ENCODE peak calls at places on chromosomes 2 and 18, in four cellular contexts. E is A549, I is hepatocyte, J is body of pancreas. S is an unnamed sample. For H3K9me3, the result is how much of the 10 kb centered on the place peaks cover.

GRCh38 chr18:54828986-54829385 is 709 bp downstream of the RAB27B start:
- DNase-seq in E (no peak), I (no peak), J (no peak), S (no peak)

GRCh38 chr2:97761192-97761591 is 47.8 kb downstream of the ZAP70 start:
- DNase-seq in E (no peak), I (no peak), J (no peak), S (no peak)

GRCh38 chr2:119753041-119753929 is 6.4 kb upstream of the PTPN4 start:
- DNase-seq in E (peak), I (peak), J (peak), S (no peak)

GRCh38 chr2:105179469-105180372 is 61.8 kb upstream of the GPR45 start:
- DNase-seq in E (peak), I (peak), J (peak), S (peak)

GRCh38 chr2:197931661-197932312 is 127.4 kb downstream of the PLCL1 start:
- DNase-seq in E (no peak), I (no peak), J (no peak), S (no peak)

GRCh38 chr2:1781291-1782080 is 37.2 kb upstream of the PXDN start:
- DNase-seq in E (no peak), I (no peak), J (no peak), S (no peak)

GRCh38 chr2:53545159-53546055 is 222.2 kb upstream of the CHAC2 start:
- DNase-seq in E (no peak), I (no peak), J (no peak), S (no peak)

GRCh38 chr2:230319211-230319862 is 7.7 kb upstream of the SP140L start:
- DNase-seq in E (no peak), I (no peak), J (no peak), S (no peak)

GRCh38 chr18:26656944-26657536 is 108.7 kb upstream of the KCTD1 start:
- DNase-seq in E (peak), I (peak), J (peak), S (peak)

GRCh38 chr2:67824196-67824595 is 238.6 kb downstream of the C1D start:
- DNase-seq in E (no peak), I (no peak), J (no peak), S (no peak)

GRCh38 chr2:241754042-241754441 is 19.6 kb downstream of the D2HGDH start:
- DNase-seq in E (no peak), I (no peak), J (no peak), S (no peak)

GRCh38 chr2:221657821-221658220 is 85.7 kb upstream of the EPHA4 start:
- DNase-seq in E (no peak), I (no peak), J (no peak), S (no peak)

GRCh38 chr2:218997730-218998129 is 4.5 kb upstream of the CRYBA2 start:
- DNase-seq in E (no peak), I (no peak), J (no peak), S (peak)

GRCh38 chr2:70310899-70311298 is 9.0 kb upstream of the FAM136A start:
- DNase-seq in E (no peak), I (no peak), J (no peak), S (no peak)

GRCh38 chr2:238024986-238025385 is 35.8 kb upstream of the SCLY start:
- DNase-seq in E (no peak), I (no peak), J (no peak), S (no peak)

GRCh38 chr2:182103531-182103930 is 117.9 kb downstream of the PPP1R1C start:
- DNase-seq in E (no peak), I (no peak), J (no peak), S (no peak)

GRCh38 chr2:10395893-10396292 is 52.2 kb downstream of the ODC1 start:
- DNase-seq in E (no peak), I (no peak), J (no peak), S (no peak)

GRCh38 chr2:70551156-70551555 is 2.5 kb downstream of the TGFA start:
- DNase-seq in E (no peak), I (no peak), J (peak), S (no peak)

GRCh38 chr2:157302492-157303099 is 23.0 kb downstream of the ERMN start:
- DNase-seq in E (peak), I (peak), J (peak), S (peak)

GRCh38 chr2:108837198-108837597 is 50.6 kb downstream of the CCDC138 start:
- DNase-seq in E (no peak), I (no peak), J (no peak), S (no peak)

GRCh38 chr2:108834620-108835019 is 48.0 kb downstream of the CCDC138 start:
- DNase-seq in E (no peak), I (no peak), J (no peak), S (no peak)

GRCh38 chr2:108833219-108833618 is 46.6 kb downstream of the CCDC138 start:
- DNase-seq in E (no peak), I (no peak), J (no peak), S (no peak)

GRCh38 chr2:108829916-108830315 is 43.3 kb downstream of the CCDC138 start:
- DNase-seq in E (no peak), I (no peak), J (no peak), S (no peak)

DNA sequence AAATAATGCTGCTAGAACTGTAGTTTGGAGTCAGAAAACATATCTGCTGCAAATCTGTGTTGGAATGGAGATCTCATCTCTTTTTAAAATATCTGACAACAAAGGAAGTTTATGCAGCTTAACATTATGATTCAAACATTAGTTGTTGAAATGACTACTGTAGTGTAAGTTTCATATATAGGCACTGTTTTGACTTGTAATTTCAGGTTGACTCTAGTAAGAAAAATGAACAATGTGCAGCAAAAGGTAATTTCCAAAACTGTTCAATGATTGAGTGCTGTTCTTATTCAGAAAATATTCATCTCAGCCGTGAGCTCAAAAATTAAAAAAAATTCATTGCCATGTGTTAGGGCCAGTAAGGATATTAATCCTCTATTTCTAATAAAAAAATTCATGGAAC is 48.5 kb downstream of the CCDC138 start:
- DNase-seq in E (no peak), I (no peak), J (no peak), S (no peak)
- H3K9me3 ChIP-seq in E (under half), I (under half), J (under half), S (under half)

GRCh38 chr18:10081477-10081876 is 167.7 kb downstream of the VAPA start:
- DNase-seq in E (no peak), I (peak), J (no peak), S (no peak)
- H3K9me3 ChIP-seq in E (under half), I (under half), J (under half), S (under half)

GRCh38 chr2:22850310-22850709 is 534.7 kb upstream of the KLHL29 start:
- DNase-seq in E (no peak), I (no peak), J (no peak), S (no peak)
- H3K9me3 ChIP-seq in E (under half), I (under half), J (under half), S (under half)

GRCh38 chr2:65488527-65488926 is 56.1 kb upstream of the SPRED2 start:
- DNase-seq in E (no peak), I (no peak), J (no peak), S (no peak)

GRCh38 chr2:65486802-65487201 is 54.4 kb upstream of the SPRED2 start:
- DNase-seq in E (no peak), I (no peak), J (no peak), S (no peak)

GRCh38 chr2:65486282-65486681 is 53.9 kb upstream of the SPRED2 start:
- DNase-seq in E (no peak), I (no peak), J (no peak), S (no peak)

GRCh38 chr2:65485839-65486238 is 53.4 kb upstream of the SPRED2 start:
- DNase-seq in E (no peak), I (no peak), J (no peak), S (no peak)

DNA sequence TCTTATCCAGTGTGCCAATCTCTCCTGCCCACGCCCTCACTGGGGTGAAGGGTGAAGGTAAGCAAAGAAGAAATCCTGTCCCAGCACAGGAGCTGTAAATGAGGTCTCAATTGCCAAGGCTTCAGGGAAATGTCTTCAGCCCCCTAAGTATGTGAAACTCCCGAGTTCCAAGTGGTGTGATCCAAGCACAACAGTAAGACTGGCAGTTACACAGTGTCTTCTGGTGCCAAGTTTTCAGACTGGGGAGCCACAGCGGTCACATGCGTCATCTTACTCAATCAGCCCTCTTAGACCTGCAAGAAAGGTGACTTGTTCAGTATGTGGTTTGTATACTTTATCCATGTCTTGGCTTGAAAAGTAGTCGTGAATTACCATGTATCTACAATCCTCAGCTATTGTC is 55.0 kb upstream of the SPRED2 start:
- DNase-seq in E (no peak), I (no peak), J (no peak), S (no peak)
- H3K9me3 ChIP-seq in E (half or more), I (under half), J (under half), S (under half)

S was measured in SJCRH30.